ENCODE peak calls at places on chromosomes 3 and 15, in five cellular contexts. J is iPS-NIHi11, B is NCI-H146, E is A172, A is LHCN-M2. G is an unnamed sample.
A peak's percentile ranks its signal among the peaks of the same experiment; 100 is the strongest.

GRCh38 chr15:58015565-58015964 is 49.9 kb downstream of the ALDH1A2 start:
- DNase-seq in B (no peak), J (no peak), E (no peak), A (peak; percentile 33), G (no peak)

GRCh38 chr3:165389064-165389463 is 192.9 kb upstream of the SLITRK3 start:
- DNase-seq in J (no peak), A (no peak), E (no peak), B (no peak), G (no peak)

GRCh38 chr15:27592036-27592725 is 506.9 kb downstream of the OCA2 start:
- DNase-seq in B (no peak), E (no peak), J (peak; percentile 33), A (no peak), G (no peak)

GRCh38 chr3:113894927-113895326 is 52.9 kb upstream of the ZDHHC23 start:
- DNase-seq in E (no peak), B (no peak), A (no peak), J (no peak), G (no peak)

GRCh38 chr15:81813215-81813614 is 232.6 kb downstream of the MEX3B start:
- DNase-seq in E (no peak), J (peak; percentile 60), A (peak; percentile 11), B (peak; percentile 54), G (no peak)

GRCh38 chr15:73991726-73992593 is at the start of gene STOML1:
- DNase-seq in J (peak; percentile 100), E (peak; percentile 80), A (peak; percentile 90), B (peak; percentile 84), G (peak; percentile 99)

GRCh38 chr3:297585-297984 is 101.0 kb downstream of the CHL1 start:
- DNase-seq in E (no peak), B (no peak), J (no peak), A (no peak), G (no peak)

GRCh38 chr3:73633916-73634344 is 9.2 kb upstream of the PDZRN3 start:
- DNase-seq in A (no peak), E (no peak), J (no peak), B (no peak), G (no peak)

GRCh38 chr15:101559938-101560337 is 70.4 kb upstream of the PCSK6 start:
- DNase-seq in J (no peak), B (no peak), E (no peak), A (no peak), G (no peak)

GRCh38 chr3:126753191-126754160 is 49.4 kb downstream of the CHCHD6 start:
- DNase-seq in E (peak; percentile 67), J (no peak), A (peak; percentile 49), B (no peak), G (no peak)

GRCh38 chr15:65695073-65695472 is 73.3 kb downstream of the SLC24A1 start:
- DNase-seq in A (no peak), E (no peak), B (no peak), J (no peak), G (no peak)

GRCh38 chr3:13843351-13843750 is 36.5 kb downstream of the WNT7A start:
- DNase-seq in E (no peak), B (no peak), A (no peak), J (no peak), G (no peak)

GRCh38 chr15:25374143-25374542 is 64.7 kb downstream of the UBE3A start:
- DNase-seq in B (no peak), A (peak; percentile 60), J (peak; percentile 4), E (no peak), G (no peak)

GRCh38 chr15:71581406-71581930 is 228.9 kb upstream of the NR2E3 start:
- DNase-seq in A (no peak), E (no peak), B (no peak), J (no peak), G (no peak)

GRCh38 chr15:34682673-34683072 is 72.1 kb downstream of the GJD2 start:
- DNase-seq in B (no peak), A (peak; percentile 77), J (no peak), E (no peak), G (no peak)

GRCh38 chr3:163605915-163606314 is 1472.4 kb downstream of the SI start:
- DNase-seq in J (no peak), A (peak; percentile 9), E (peak; percentile 34), B (no peak), G (no peak)

GRCh38 chr15:41631880-41632279 is 28.3 kb upstream of the MGA start:
- DNase-seq in E (no peak), A (no peak), J (no peak), B (no peak), G (no peak)

GRCh38 chr15:77162872-77163633 is 92.1 kb upstream of the TSPAN3 start:
- DNase-seq in E (no peak), B (no peak), J (no peak), A (no peak), G (no peak)